ENCODE peak calls at places on chromosomes 12 and 14, in four cellular contexts. A is IMR-90, K is K562, P is HepG2. Z is an unnamed sample.

GRCh38 chr12:9910716-9911421 is 21.3 kb downstream of the CLEC2A start:
- DNase-seq in A (no peak), K (no peak), P (no peak), Z (no peak)

GRCh38 chr12:99381992-99382391 is 265.6 kb upstream of the GARIN6 start:
- DNase-seq in A (no peak), K (no peak), P (no peak), Z (no peak)

GRCh38 chr12:27549801-27550652 is 26.0 kb downstream of the PPFIBP1 start:
- DNase-seq in A (peak; percentile 97), K (peak; percentile 72), P (peak; percentile 99), Z (no peak)

GRCh38 chr12:65430571-65431306 is 152.3 kb downstream of the MSRB3 start:
- DNase-seq in A (peak; percentile 63), K (no peak), P (peak; percentile 10), Z (no peak)

GRCh38 chr14:67444395-67444794 is 32.4 kb upstream of the PLEK2 start:
- DNase-seq in A (no peak), K (no peak), P (no peak), Z (no peak)

GRCh38 chr12:120394483-120395367 is 25.8 kb upstream of the MSI1 start:
- DNase-seq in A (no peak), K (no peak), P (no peak), Z (peak; percentile 69)

GRCh38 chr12:112424126-112424525 is 5.4 kb downstream of the PTPN11 start:
- DNase-seq in A (no peak), K (no peak), P (no peak), Z (no peak)

GRCh38 chr14:96584199-96584906 is 82.2 kb downstream of the PAPOLA start:
- DNase-seq in A (no peak), K (peak; percentile 76), P (peak; percentile 65), Z (peak; percentile 85)

GRCh38 chr14:68757618-68758081 is 35.2 kb downstream of the ZFP36L1 start:
- DNase-seq in A (peak; percentile 28), K (peak; percentile 69), P (peak; percentile 39), Z (no peak)

GRCh38 chr14:105419305-105420091 is at the start of gene MTA1:
- DNase-seq in A (peak; percentile 8), K (peak; percentile 66), P (peak; percentile 35), Z (no peak)

GRCh38 chr14:77145975-77146740 is 4.6 kb upstream of the ZDHHC22 start:
- DNase-seq in A (no peak), K (no peak), P (no peak), Z (no peak)

GRCh38 chr12:89476889-89477288 is 47.7 kb downstream of the GALNT4 start:
- DNase-seq in A (no peak), K (no peak), P (no peak), Z (no peak)

GRCh38 chr12:6752181-6752930 is 585 bp downstream of the MLF2 start:
- DNase-seq in A (peak; percentile 62), K (no peak), P (peak; percentile 51), Z (no peak)

GRCh38 chr14:104293851-104294627 is 155.7 kb downstream of the KIF26A start:
- DNase-seq in A (no peak), K (no peak), P (no peak), Z (no peak)

GRCh38 chr12:9948606-9949286 is 16.6 kb upstream of the CLEC2A start:
- DNase-seq in A (no peak), K (no peak), P (no peak), Z (no peak)

GRCh38 chr12:62912644-62913043 is 22.3 kb downstream of the PPM1H start:
- DNase-seq in A (no peak), K (no peak), P (no peak), Z (no peak)

GRCh38 chr14:56351861-56352260 is 227.7 kb upstream of the TMEM260 start:
- DNase-seq in A (peak; percentile 92), K (no peak), P (no peak), Z (no peak)

GRCh38 chr14:83184531-83184930 is 1650.9 kb upstream of the SEL1L start:
- DNase-seq in A (no peak), K (no peak), P (no peak), Z (no peak)

GRCh38 chr14:101501341-101501740 is 60.0 kb upstream of the DIO3 start:
- DNase-seq in A (no peak), K (no peak), P (no peak), Z (no peak)

GRCh38 chr12:123398918-123399617 is 15.1 kb downstream of the KMT5A start:
- DNase-seq in A (no peak), K (no peak), P (no peak), Z (no peak)

GRCh38 chr12:124523071-124523470 is 44.3 kb downstream of the NCOR2 start:
- DNase-seq in A (no peak), K (no peak), P (no peak), Z (no peak)

GRCh38 chr14:77158175-77158908 is 16.8 kb upstream of the ZDHHC22 start:
- DNase-seq in A (peak; percentile 71), K (peak; percentile 52), P (no peak), Z (peak; percentile 63)

GRCh38 chr14:101022916-101023435 is 119.5 kb upstream of the RTL1 start:
- DNase-seq in A (no peak), K (no peak), P (no peak), Z (no peak)

GRCh38 chr12:58540480-58541299 is 379.6 kb downstream of the LRIG3 start:
- DNase-seq in A (peak; percentile 91), K (peak; percentile 21), P (peak; percentile 60), Z (peak; percentile 75)

GRCh38 chr14:68718033-68718725 is 74.7 kb downstream of the ZFP36L1 start:
- DNase-seq in A (no peak), K (no peak), P (no peak), Z (no peak)

GRCh38 chr14:55160989-55161388 is 30.4 kb downstream of the DLGAP5 start:
- DNase-seq in A (peak; percentile 54), K (peak; percentile 5), P (peak; percentile 8), Z (no peak)

GRCh38 chr12:104482748-104483147 is 26.0 kb downstream of the CHST11 start:
- DNase-seq in A (no peak), K (no peak), P (no peak), Z (no peak)

GRCh38 chr12:120363274-120363855 is 5.6 kb downstream of the MSI1 start:
- DNase-seq in A (no peak), K (no peak), P (no peak), Z (no peak)

GRCh38 chr12:3772380-3772779 is 19.5 kb upstream of the CRACR2A start:
- DNase-seq in A (no peak), K (no peak), P (no peak), Z (no peak)

GRCh38 chr12:124493809-124494750 is 73.3 kb downstream of the NCOR2 start:
- DNase-seq in A (no peak), K (peak; percentile 20), P (no peak), Z (no peak)

GRCh38 chr12:52121848-52122838 is 42.6 kb downstream of the SMIM41 start:
- DNase-seq in A (peak; percentile 58), K (peak; percentile 68), P (no peak), Z (peak; percentile 90)

GRCh38 chr14:60116181-60116580 is 24.5 kb downstream of the PCNX4 start:
- DNase-seq in A (peak; percentile 26), K (no peak), P (no peak), Z (no peak)

GRCh38 chr12:103308396-103308795 is 187.4 kb downstream of the C12orf42 start:
- DNase-seq in A (no peak), K (no peak), P (no peak), Z (no peak)

GRCh38 chr12:122515275-122515674 is 11.5 kb downstream of the RSRC2 start:
- DNase-seq in A (peak; percentile 30), K (no peak), P (no peak), Z (no peak)

GRCh38 chr12:72209096-72209495 is 63.1 kb upstream of the TRHDE start:
- DNase-seq in A (no peak), K (no peak), P (no peak), Z (no peak)

GRCh38 chr12:107235600-107235999 is 142.3 kb upstream of the CRY1 start:
- DNase-seq in A (no peak), K (no peak), P (no peak), Z (no peak)

GRCh38 chr14:89377544-89377943 is 39.5 kb downstream of the FOXN3 start:
- DNase-seq in A (no peak), K (no peak), P (no peak), Z (no peak)

GRCh38 chr14:105938055-105938863 is 411.9 kb downstream of the TMEM121 start:
- DNase-seq in A (no peak), K (no peak), P (no peak), Z (no peak)

GRCh38 chr14:67919259-67919658 is 99.7 kb downstream of the RAD51B start:
- DNase-seq in A (peak; percentile 21), K (no peak), P (no peak), Z (no peak)

GRCh38 chr12:5908251-5908650 is 36.8 kb downstream of the ANO2 start:
- DNase-seq in A (no peak), K (no peak), P (no peak), Z (no peak)

GRCh38 chr14:92582706-92583452 is 69.3 kb downstream of the RIN3 start:
- DNase-seq in A (no peak), K (no peak), P (no peak), Z (no peak)
- TF ChIP-seq MAFK in A (no peak), K (no peak), P (no peak), Z (no peak)

GRCh38 chr14:53613404-53614253 is 343.0 kb downstream of the BMP4 start:
- DNase-seq in A (peak; percentile 90), K (no peak), P (peak; percentile 100), Z (no peak)
- TF ChIP-seq MAFK in A (peak; percentile 37), K (no peak), P (no peak), Z (no peak)

GRCh38 chr12:2552000-2552399 is 242.8 kb upstream of the FKBP4 start:
- DNase-seq in A (no peak), K (no peak), P (no peak), Z (no peak)
- TF ChIP-seq MAFK in A (no peak), K (no peak), P (no peak), Z (no peak)

DNA sequence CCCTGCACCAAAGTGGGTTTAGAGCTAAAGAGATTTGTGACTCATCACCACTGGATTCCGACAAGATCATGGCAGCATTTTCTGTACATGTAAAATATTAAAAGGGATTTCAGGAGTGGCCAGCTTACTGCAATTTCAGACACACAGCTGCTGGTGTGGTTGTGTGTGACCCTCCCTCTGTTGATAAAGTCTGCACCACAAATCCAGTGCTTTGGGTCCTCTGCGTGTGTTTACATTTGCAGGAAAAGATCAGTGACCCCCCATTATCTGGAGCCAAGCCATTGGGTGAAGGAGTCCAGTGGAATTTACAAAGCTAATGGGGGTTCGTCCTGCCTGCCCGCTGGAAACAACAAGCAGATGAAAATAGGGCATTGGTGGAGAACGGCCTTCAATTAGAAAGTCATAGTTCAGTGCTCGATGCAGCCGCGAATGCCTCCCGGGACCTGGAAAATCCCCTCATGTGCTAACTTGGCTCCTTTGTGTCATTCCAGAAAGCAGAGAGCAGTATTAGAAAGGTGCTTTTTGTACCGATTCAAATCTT is 188.6 kb upstream of the TMEM132C start:
- DNase-seq in A (no peak), K (no peak), P (no peak), Z (no peak)
- TF ChIP-seq MAFK in A (no peak), K (no peak), P (no peak), Z (no peak)